ENCODE peak calls at places on chromosomes 5 and 9, in seven cellular contexts. C, W, T, I, J, F and P are unnamed samples.

GRCh38 chr5:64947031-64947430 is 178.3 kb downstream of the CWC27 start:
- DNase-seq in C (no peak), W (no peak), T (no peak), I (peak; percentile 92), J (no peak), F (no peak), P (no peak)

GRCh38 chr9:82124090-82124489 is 135.5 kb downstream of the SPATA31D1 start:
- DNase-seq in C (no peak), W (no peak), T (peak; percentile 63), I (no peak), J (no peak), F (no peak), P (no peak)

GRCh38 chr5:72280655-72281069 is 39.4 kb downstream of the MRPS27 start:
- DNase-seq in C (no peak), W (no peak), T (peak; percentile 68), I (peak; percentile 14), J (no peak), F (peak; percentile 27), P (peak; percentile 4)

GRCh38 chr9:134294228-134295071 is 31.8 kb upstream of the RXRA start:
- DNase-seq in C (peak; percentile 62), W (peak; percentile 45), T (no peak), I (no peak), J (peak; percentile 78), F (peak; percentile 46), P (no peak)

GRCh38 chr9:100240512-100240911 is 112.2 kb downstream of the TEX10 start:
- DNase-seq in C (no peak), W (no peak), T (no peak), I (no peak), J (no peak), F (no peak), P (no peak)

GRCh38 chr5:17224858-17225436 is 7.5 kb downstream of the BASP1 start:
- DNase-seq in C (no peak), W (no peak), T (peak; percentile 42), I (no peak), J (no peak), F (no peak), P (peak; percentile 34)

GRCh38 chr9:76927540-76928240 is 21.8 kb upstream of the PRUNE2 start:
- DNase-seq in C (no peak), W (no peak), T (no peak), I (no peak), J (no peak), F (no peak), P (peak; percentile 87)

GRCh38 chr9:77896269-77897245 is 135.1 kb downstream of the GNAQ start:
- DNase-seq in C (no peak), W (no peak), T (no peak), I (no peak), J (no peak), F (no peak), P (no peak)

GRCh38 chr9:133580971-133581370 is 28.2 kb downstream of the FAM163B start:
- DNase-seq in C (no peak), W (no peak), T (no peak), I (no peak), J (no peak), F (peak; percentile 19), P (no peak)

GRCh38 chr9:134571946-134572914 is 69.4 kb upstream of the COL5A1 start:
- DNase-seq in C (no peak), W (peak; percentile 12), T (no peak), I (no peak), J (peak; percentile 47), F (no peak), P (peak; percentile 10)

GRCh38 chr5:179171816-179172745 is 111.9 kb downstream of the ZNF354C start:
- DNase-seq in C (no peak), W (no peak), T (no peak), I (no peak), J (no peak), F (no peak), P (no peak)

GRCh38 chr5:93512799-93513198 is 68.2 kb downstream of the NR2F1-AS1 start:
- DNase-seq in C (no peak), W (no peak), T (peak; percentile 52), I (no peak), J (no peak), F (no peak), P (no peak)

GRCh38 chr9:92736816-92737606 is 27.6 kb downstream of the BICD2 start:
- DNase-seq in C (no peak), W (no peak), T (no peak), I (no peak), J (no peak), F (peak; percentile 4), P (no peak)

GRCh38 chr9:32665101-32665500 is 29.6 kb upstream of the TAF1L start:
- DNase-seq in C (no peak), W (no peak), T (no peak), I (no peak), J (no peak), F (no peak), P (no peak)

GRCh38 chr5:7910738-7911428 is 41.9 kb downstream of the MTRR start:
- DNase-seq in C (no peak), W (no peak), T (no peak), I (no peak), J (no peak), F (no peak), P (no peak)
- H3K9me3 ChIP-seq in C (peaks cover 9% of the 10 kb centered on the region), W (peaks cover 32% of the 10 kb centered on the region), T (peaks cover 20% of the 10 kb centered on the region), I (no peaks in the 10 kb centered on the region), J (peaks cover 55% of the 10 kb centered on the region), F (no peaks in the 10 kb centered on the region), P (peaks cover 2% of the 10 kb centered on the region)

DNA sequence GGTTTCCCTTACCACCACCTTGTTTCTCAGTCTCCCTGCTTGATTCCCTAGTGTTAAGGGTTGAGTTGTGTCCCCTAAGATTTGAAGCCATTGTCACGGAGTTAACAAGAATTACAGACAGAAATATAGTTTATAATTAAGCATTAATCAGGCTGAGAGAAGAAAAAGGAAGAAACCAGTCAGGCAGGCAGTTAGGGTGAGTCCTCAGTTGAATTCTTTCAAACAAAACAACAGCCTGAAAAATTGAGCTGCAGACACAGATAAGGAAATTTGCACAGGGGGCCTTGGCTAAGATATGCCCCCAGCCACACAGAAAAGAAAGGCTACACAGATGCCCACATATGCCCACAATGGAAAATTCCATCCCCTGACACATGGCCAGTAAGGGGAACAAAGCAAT is 111.7 kb upstream of the RAI14 start:
- DNase-seq in C (no peak), W (no peak), T (no peak), I (no peak), J (no peak), F (no peak), P (no peak)
- H3K9me3 ChIP-seq in C (peaks cover 20% of the 10 kb centered on the region), W (peaks cover 11% of the 10 kb centered on the region), T (peaks cover 24% of the 10 kb centered on the region), I (no peaks in the 10 kb centered on the region), J (peaks cover 25% of the 10 kb centered on the region), F (peaks cover 7% of the 10 kb centered on the region), P (no peaks in the 10 kb centered on the region)

GRCh38 chr9:68533678-68534077 is 7.0 kb downstream of the TMEM252 start:
- DNase-seq in C (no peak), W (no peak), T (no peak), I (peak; percentile 24), J (no peak), F (no peak), P (no peak)
- H3K9me3 ChIP-seq in C (no peaks in the 10 kb centered on the region), W (no peaks in the 10 kb centered on the region), T (no peaks in the 10 kb centered on the region), I (no peaks in the 10 kb centered on the region), J (no peaks in the 10 kb centered on the region), F (no peaks in the 10 kb centered on the region), P (no peaks in the 10 kb centered on the region)

GRCh38 chr5:141369994-141370848 is at the start of gene PCDHGB3:
- DNase-seq in C (no peak), W (peak; percentile 46), T (peak; percentile 19), I (no peak), J (no peak), F (no peak), P (no peak)

GRCh38 chr5:141371572-141372475 is 1.8 kb downstream of the PCDHGB3 start:
- DNase-seq in C (no peak), W (no peak), T (no peak), I (no peak), J (no peak), F (no peak), P (no peak)

GRCh38 chr5:141363952-141364660 is at the start of gene PCDHGA5:
- DNase-seq in C (no peak), W (no peak), T (peak; percentile 5), I (no peak), J (no peak), F (no peak), P (no peak)

GRCh38 chr5:141362719-141363118 is 1.2 kb upstream of the PCDHGA5 start:
- DNase-seq in C (no peak), W (no peak), T (no peak), I (no peak), J (no peak), F (no peak), P (no peak)

GRCh38 chr5:141366016-141366896 is 2.3 kb downstream of the PCDHGA5 start:
- DNase-seq in C (no peak), W (no peak), T (no peak), I (no peak), J (no peak), F (no peak), P (no peak)
- H3K9me3 ChIP-seq in C (peaks cover 16% of the 10 kb centered on the region), W (peaks cover 72% of the 10 kb centered on the region), T (peaks cover 70% of the 10 kb centered on the region), I (no peaks in the 10 kb centered on the region), J (peaks cover 98% of the 10 kb centered on the region), F (peaks cover 53% of the 10 kb centered on the region), P (peaks cover 34% of the 10 kb centered on the region)

GRCh38 chr5:3456121-3456681 is 139.4 kb upstream of the IRX1 start:
- DNase-seq in C (no peak), W (no peak), T (no peak), I (no peak), J (peak; percentile 40), F (no peak), P (no peak)
- H3K9me3 ChIP-seq in C (no peaks in the 10 kb centered on the region), W (peaks cover 6% of the 10 kb centered on the region), T (no peaks in the 10 kb centered on the region), I (no peaks in the 10 kb centered on the region), J (no peaks in the 10 kb centered on the region), F (no peaks in the 10 kb centered on the region), P (peaks cover 8% of the 10 kb centered on the region)

GRCh38 chr5:180271205-180271604 is 20.7 kb downstream of the MAPK9 start:
- DNase-seq in C (no peak), W (no peak), T (no peak), I (no peak), J (no peak), F (no peak), P (no peak)
- H3K9me3 ChIP-seq in C (peaks cover 47% of the 10 kb centered on the region), W (peaks cover 80% of the 10 kb centered on the region), T (peaks cover 97% of the 10 kb centered on the region), I (no peaks in the 10 kb centered on the region), J (peaks cover 99% of the 10 kb centered on the region), F (peaks cover 33% of the 10 kb centered on the region), P (peaks cover 2% of the 10 kb centered on the region)